ENCODE peak calls at places on chromosomes 7 and 10, in six cellular contexts. N is posterior cingulate gyrus; D is CD4-positive, alpha-beta T cell; E is endothelial cell of umbilical vein; C is NCI-H1105; W is stimulated activated CD4-positive, alpha-beta T cell treated with anti-CD3 and anti-CD28 coated beads, TNF-alpha, amount 100 ng/mL, for 48 hours. U is an unnamed sample.

GRCh38 chr10:104589431-104589830 is 51.7 kb upstream of the SORCS3 start:
- DNase-seq in W (no peak), N (no peak), C (no peak), E (no peak), D (no peak), U (no peak)

GRCh38 chr10:89516149-89516832 is 19.1 kb downstream of the SLC16A12 start:
- DNase-seq in E (no peak), N (no peak), C (no peak), W (no peak), D (no peak), U (no peak)

GRCh38 chr10:71429929-71430328 is 33.2 kb downstream of the CDH23 start:
- DNase-seq in N (no peak), C (no peak), E (no peak), W (no peak), D (no peak), U (no peak)

GRCh38 chr7:157996359-157997079 is 591.1 kb downstream of the PTPRN2 start:
- DNase-seq in D (no peak), C (no peak), N (no peak), W (no peak), E (no peak), U (no peak)

GRCh38 chr7:154844955-154845354 is 158.0 kb downstream of the PAXIP1 start:
- DNase-seq in W (no peak), C (no peak), E (no peak), D (no peak), N (no peak), U (no peak)

GRCh38 chr7:137633133-137633532 is 213.6 kb downstream of the DGKI start:
- DNase-seq in C (no peak), D (no peak), W (no peak), E (no peak), N (no peak), U (no peak)

GRCh38 chr10:594584-595270 is 94.7 kb downstream of the DIP2C start:
- DNase-seq in C (no peak), W (no peak), D (no peak), E (no peak), N (no peak), U (no peak)

GRCh38 chr7:28847176-28847575 is 111.0 kb downstream of the TRIL start:
- DNase-seq in D (no peak), W (no peak), C (no peak), N (no peak), E (no peak), U (no peak)

GRCh38 chr10:128086003-128086863 is 40.0 kb downstream of the MKI67 start:
- DNase-seq in N (no peak), E (no peak), C (no peak), W (no peak), D (no peak), U (no peak)

GRCh38 chr10:92264249-92264648 is 26.6 kb downstream of the CPEB3 start:
- DNase-seq in E (no peak), N (no peak), W (no peak), C (no peak), D (no peak), U (no peak)

GRCh38 chr7:95334434-95334833 is 10.1 kb upstream of the PON1 start:
- DNase-seq in W (no peak), E (no peak), D (no peak), C (no peak), N (no peak), U (no peak)

GRCh38 chr7:42790196-42790595 is 121.7 kb downstream of the C7orf25 start:
- DNase-seq in C (no peak), D (no peak), W (no peak), N (no peak), E (no peak), U (no peak)